ENCODE peak calls at places on chromosomes 16 and 17, in seven cellular contexts. One of them, this sample, is unnamed.

GRCh38 chr17:76816590-76817135 is 51.5 kb upstream of the MGAT5B start:
- DNase-seq in NCI-H1694: peak
- DNase-seq in NCI-H1092 treated with DMSO at 0.1 percent for 48 hours: peak
- DNase-seq in stimulated activated CD8-positive, alpha-beta memory T cell treated with anti-CD3 and anti-CD28 coated beads, Interleukin-7, amount 100 ng/mL, for 24 hours: no peak
- DNase-seq in AG09319: peak
- DNase-seq in A172: peak
- DNase-seq in heart left ventricle: no peak
- DNase-seq in this sample: peak

GRCh38 chr16:68696514-68696913 is 40.6 kb upstream of the CDH1 start:
- DNase-seq in NCI-H1694: no peak
- DNase-seq in NCI-H1092 treated with DMSO at 0.1 percent for 48 hours: peak
- DNase-seq in stimulated activated CD8-positive, alpha-beta memory T cell treated with anti-CD3 and anti-CD28 coated beads, Interleukin-7, amount 100 ng/mL, for 24 hours: no peak
- DNase-seq in AG09319: no peak
- DNase-seq in A172: no peak
- DNase-seq in heart left ventricle: no peak
- DNase-seq in this sample: no peak

GRCh38 chr16:3431779-3432219 is 11.5 kb downstream of the ZNF597 start:
- DNase-seq in NCI-H1694: no peak
- DNase-seq in NCI-H1092 treated with DMSO at 0.1 percent for 48 hours: no peak
- DNase-seq in stimulated activated CD8-positive, alpha-beta memory T cell treated with anti-CD3 and anti-CD28 coated beads, Interleukin-7, amount 100 ng/mL, for 24 hours: peak
- DNase-seq in AG09319: no peak
- DNase-seq in A172: no peak
- DNase-seq in heart left ventricle: peak
- DNase-seq in this sample: peak

GRCh38 chr17:41863074-41863843 is 2.0 kb downstream of the KLHL11 start:
- DNase-seq in NCI-H1694: no peak
- DNase-seq in NCI-H1092 treated with DMSO at 0.1 percent for 48 hours: no peak
- DNase-seq in stimulated activated CD8-positive, alpha-beta memory T cell treated with anti-CD3 and anti-CD28 coated beads, Interleukin-7, amount 100 ng/mL, for 24 hours: no peak
- DNase-seq in AG09319: no peak
- DNase-seq in A172: no peak
- DNase-seq in heart left ventricle: no peak
- DNase-seq in this sample: no peak

GRCh38 chr17:78267257-78268073 is 36.0 kb downstream of the TMEM235 start:
- DNase-seq in NCI-H1694: no peak
- DNase-seq in NCI-H1092 treated with DMSO at 0.1 percent for 48 hours: no peak
- DNase-seq in stimulated activated CD8-positive, alpha-beta memory T cell treated with anti-CD3 and anti-CD28 coated beads, Interleukin-7, amount 100 ng/mL, for 24 hours: no peak
- DNase-seq in AG09319: no peak
- DNase-seq in A172: no peak
- DNase-seq in heart left ventricle: no peak
- DNase-seq in this sample: no peak

GRCh38 chr17:63406689-63407330 is 39.3 kb downstream of the CYB561 start:
- DNase-seq in NCI-H1694: peak
- DNase-seq in NCI-H1092 treated with DMSO at 0.1 percent for 48 hours: peak
- DNase-seq in stimulated activated CD8-positive, alpha-beta memory T cell treated with anti-CD3 and anti-CD28 coated beads, Interleukin-7, amount 100 ng/mL, for 24 hours: peak
- DNase-seq in AG09319: peak
- DNase-seq in A172: peak
- DNase-seq in heart left ventricle: no peak
- DNase-seq in this sample: peak

GRCh38 chr17:62111562-62112180 is 46.6 kb upstream of the MED13 start:
- DNase-seq in NCI-H1694: no peak
- DNase-seq in NCI-H1092 treated with DMSO at 0.1 percent for 48 hours: no peak
- DNase-seq in stimulated activated CD8-positive, alpha-beta memory T cell treated with anti-CD3 and anti-CD28 coated beads, Interleukin-7, amount 100 ng/mL, for 24 hours: no peak
- DNase-seq in AG09319: no peak
- DNase-seq in A172: peak
- DNase-seq in heart left ventricle: no peak
- DNase-seq in this sample: no peak

GRCh38 chr17:33858121-33858520 is 397.0 kb upstream of the CCL2 start:
- DNase-seq in NCI-H1694: no peak
- DNase-seq in NCI-H1092 treated with DMSO at 0.1 percent for 48 hours: no peak
- DNase-seq in stimulated activated CD8-positive, alpha-beta memory T cell treated with anti-CD3 and anti-CD28 coated beads, Interleukin-7, amount 100 ng/mL, for 24 hours: no peak
- DNase-seq in AG09319: no peak
- DNase-seq in A172: no peak
- DNase-seq in heart left ventricle: no peak
- DNase-seq in this sample: no peak

GRCh38 chr16:75080205-75081029 is 36.2 kb downstream of the LDHD start:
- DNase-seq in NCI-H1694: no peak
- DNase-seq in NCI-H1092 treated with DMSO at 0.1 percent for 48 hours: no peak
- DNase-seq in stimulated activated CD8-positive, alpha-beta memory T cell treated with anti-CD3 and anti-CD28 coated beads, Interleukin-7, amount 100 ng/mL, for 24 hours: no peak
- DNase-seq in AG09319: no peak
- DNase-seq in A172: no peak
- DNase-seq in heart left ventricle: no peak
- DNase-seq in this sample: peak

GRCh38 chr16:68798398-68798797 is 44.9 kb upstream of the TANGO6 start:
- DNase-seq in NCI-H1694: no peak
- DNase-seq in NCI-H1092 treated with DMSO at 0.1 percent for 48 hours: no peak
- DNase-seq in stimulated activated CD8-positive, alpha-beta memory T cell treated with anti-CD3 and anti-CD28 coated beads, Interleukin-7, amount 100 ng/mL, for 24 hours: no peak
- DNase-seq in AG09319: no peak
- DNase-seq in A172: no peak
- DNase-seq in heart left ventricle: no peak
- DNase-seq in this sample: no peak

GRCh38 chr16:69408451-69408850 is 16.0 kb upstream of the CYB5B start:
- DNase-seq in NCI-H1694: no peak
- DNase-seq in NCI-H1092 treated with DMSO at 0.1 percent for 48 hours: no peak
- DNase-seq in stimulated activated CD8-positive, alpha-beta memory T cell treated with anti-CD3 and anti-CD28 coated beads, Interleukin-7, amount 100 ng/mL, for 24 hours: no peak
- DNase-seq in AG09319: no peak
- DNase-seq in A172: peak
- DNase-seq in heart left ventricle: no peak
- DNase-seq in this sample: no peak

GRCh38 chr16:70695351-70696070 is 9.7 kb upstream of the MTSS2 start:
- DNase-seq in NCI-H1694: no peak
- DNase-seq in NCI-H1092 treated with DMSO at 0.1 percent for 48 hours: peak
- DNase-seq in stimulated activated CD8-positive, alpha-beta memory T cell treated with anti-CD3 and anti-CD28 coated beads, Interleukin-7, amount 100 ng/mL, for 24 hours: no peak
- DNase-seq in AG09319: no peak
- DNase-seq in A172: peak
- DNase-seq in heart left ventricle: peak
- DNase-seq in this sample: no peak

GRCh38 chr17:54971147-54971546 is 2.6 kb downstream of the STXBP4 start:
- DNase-seq in NCI-H1694: no peak
- DNase-seq in NCI-H1092 treated with DMSO at 0.1 percent for 48 hours: no peak
- DNase-seq in stimulated activated CD8-positive, alpha-beta memory T cell treated with anti-CD3 and anti-CD28 coated beads, Interleukin-7, amount 100 ng/mL, for 24 hours: no peak
- DNase-seq in AG09319: no peak
- DNase-seq in A172: no peak
- DNase-seq in heart left ventricle: no peak
- DNase-seq in this sample: no peak

GRCh38 chr16:2992383-2993081 is 12.3 kb upstream of the PKMYT1 start:
- DNase-seq in NCI-H1694: no peak
- DNase-seq in NCI-H1092 treated with DMSO at 0.1 percent for 48 hours: no peak
- DNase-seq in stimulated activated CD8-positive, alpha-beta memory T cell treated with anti-CD3 and anti-CD28 coated beads, Interleukin-7, amount 100 ng/mL, for 24 hours: no peak
- DNase-seq in AG09319: no peak
- DNase-seq in A172: no peak
- DNase-seq in heart left ventricle: no peak
- DNase-seq in this sample: no peak

GRCh38 chr16:78877114-78877513 is 723.4 kb downstream of the MAF start:
- DNase-seq in NCI-H1694: no peak
- DNase-seq in NCI-H1092 treated with DMSO at 0.1 percent for 48 hours: no peak
- DNase-seq in stimulated activated CD8-positive, alpha-beta memory T cell treated with anti-CD3 and anti-CD28 coated beads, Interleukin-7, amount 100 ng/mL, for 24 hours: no peak
- DNase-seq in AG09319: no peak
- DNase-seq in A172: no peak
- DNase-seq in heart left ventricle: no peak
- DNase-seq in this sample: no peak

GRCh38 chr16:23945243-23945642 is 109.5 kb downstream of the PRKCB start:
- DNase-seq in NCI-H1694: no peak
- DNase-seq in NCI-H1092 treated with DMSO at 0.1 percent for 48 hours: no peak
- DNase-seq in stimulated activated CD8-positive, alpha-beta memory T cell treated with anti-CD3 and anti-CD28 coated beads, Interleukin-7, amount 100 ng/mL, for 24 hours: no peak
- DNase-seq in AG09319: no peak
- DNase-seq in A172: no peak
- DNase-seq in heart left ventricle: no peak
- DNase-seq in this sample: no peak

GRCh38 chr17:22221344-22221743 is 529.0 kb downstream of the KCNJ18 start:
- DNase-seq in NCI-H1694: no peak
- DNase-seq in NCI-H1092 treated with DMSO at 0.1 percent for 48 hours: no peak
- DNase-seq in stimulated activated CD8-positive, alpha-beta memory T cell treated with anti-CD3 and anti-CD28 coated beads, Interleukin-7, amount 100 ng/mL, for 24 hours: no peak
- DNase-seq in AG09319: no peak
- DNase-seq in A172: no peak
- DNase-seq in heart left ventricle: no peak
- DNase-seq in this sample: no peak

GRCh38 chr16:54407596-54407995 is 121.0 kb upstream of the IRX3 start:
- DNase-seq in NCI-H1694: no peak
- DNase-seq in NCI-H1092 treated with DMSO at 0.1 percent for 48 hours: no peak
- DNase-seq in stimulated activated CD8-positive, alpha-beta memory T cell treated with anti-CD3 and anti-CD28 coated beads, Interleukin-7, amount 100 ng/mL, for 24 hours: no peak
- DNase-seq in AG09319: peak
- DNase-seq in A172: no peak
- DNase-seq in heart left ventricle: no peak
- DNase-seq in this sample: peak

GRCh38 chr17:31627960-31628359 is 231.1 kb downstream of the COPRS start:
- DNase-seq in NCI-H1694: no peak
- DNase-seq in NCI-H1092 treated with DMSO at 0.1 percent for 48 hours: no peak
- DNase-seq in stimulated activated CD8-positive, alpha-beta memory T cell treated with anti-CD3 and anti-CD28 coated beads, Interleukin-7, amount 100 ng/mL, for 24 hours: no peak
- DNase-seq in AG09319: no peak
- DNase-seq in A172: no peak
- DNase-seq in heart left ventricle: no peak
- DNase-seq in this sample: peak

GRCh38 chr17:63914471-63914870 is 3.4 kb upstream of the CSHL1 start:
- DNase-seq in NCI-H1694: no peak
- DNase-seq in NCI-H1092 treated with DMSO at 0.1 percent for 48 hours: no peak
- DNase-seq in stimulated activated CD8-positive, alpha-beta memory T cell treated with anti-CD3 and anti-CD28 coated beads, Interleukin-7, amount 100 ng/mL, for 24 hours: no peak
- DNase-seq in AG09319: no peak
- DNase-seq in A172: no peak
- DNase-seq in heart left ventricle: no peak
- DNase-seq in this sample: no peak

GRCh38 chr16:78786635-78787034 is 687.2 kb downstream of the WWOX start:
- DNase-seq in NCI-H1694: no peak
- DNase-seq in NCI-H1092 treated with DMSO at 0.1 percent for 48 hours: no peak
- DNase-seq in stimulated activated CD8-positive, alpha-beta memory T cell treated with anti-CD3 and anti-CD28 coated beads, Interleukin-7, amount 100 ng/mL, for 24 hours: no peak
- DNase-seq in AG09319: no peak
- DNase-seq in A172: no peak
- DNase-seq in heart left ventricle: no peak
- DNase-seq in this sample: no peak

GRCh38 chr16:72285324-72285723 is 113.4 kb upstream of the PMFBP1 start:
- DNase-seq in NCI-H1694: no peak
- DNase-seq in NCI-H1092 treated with DMSO at 0.1 percent for 48 hours: no peak
- DNase-seq in stimulated activated CD8-positive, alpha-beta memory T cell treated with anti-CD3 and anti-CD28 coated beads, Interleukin-7, amount 100 ng/mL, for 24 hours: no peak
- DNase-seq in AG09319: no peak
- DNase-seq in A172: no peak
- DNase-seq in heart left ventricle: no peak
- DNase-seq in this sample: no peak

GRCh38 chr17:37752482-37752881 is 7.6 kb upstream of the HNF1B start:
- DNase-seq in NCI-H1694: no peak
- DNase-seq in NCI-H1092 treated with DMSO at 0.1 percent for 48 hours: no peak
- DNase-seq in stimulated activated CD8-positive, alpha-beta memory T cell treated with anti-CD3 and anti-CD28 coated beads, Interleukin-7, amount 100 ng/mL, for 24 hours: no peak
- DNase-seq in AG09319: no peak
- DNase-seq in A172: peak
- DNase-seq in heart left ventricle: no peak
- DNase-seq in this sample: peak

GRCh38 chr17:44589316-44590071 is 32.2 kb downstream of the FZD2 start:
- DNase-seq in NCI-H1694: no peak
- DNase-seq in NCI-H1092 treated with DMSO at 0.1 percent for 48 hours: no peak
- DNase-seq in stimulated activated CD8-positive, alpha-beta memory T cell treated with anti-CD3 and anti-CD28 coated beads, Interleukin-7, amount 100 ng/mL, for 24 hours: no peak
- DNase-seq in AG09319: peak
- DNase-seq in A172: no peak
- DNase-seq in heart left ventricle: no peak
- DNase-seq in this sample: no peak

GRCh38 chr17:4658478-4659305 is 17.2 kb upstream of the ALOX15 start:
- DNase-seq in NCI-H1694: no peak
- DNase-seq in NCI-H1092 treated with DMSO at 0.1 percent for 48 hours: no peak
- DNase-seq in stimulated activated CD8-positive, alpha-beta memory T cell treated with anti-CD3 and anti-CD28 coated beads, Interleukin-7, amount 100 ng/mL, for 24 hours: peak
- DNase-seq in AG09319: no peak
- DNase-seq in A172: peak
- DNase-seq in heart left ventricle: no peak
- DNase-seq in this sample: peak

GRCh38 chr16:50301626-50302471 is 35.5 kb downstream of the ADCY7 start:
- DNase-seq in NCI-H1694: no peak
- DNase-seq in NCI-H1092 treated with DMSO at 0.1 percent for 48 hours: no peak
- DNase-seq in stimulated activated CD8-positive, alpha-beta memory T cell treated with anti-CD3 and anti-CD28 coated beads, Interleukin-7, amount 100 ng/mL, for 24 hours: no peak
- DNase-seq in AG09319: no peak
- DNase-seq in A172: peak
- DNase-seq in heart left ventricle: peak
- DNase-seq in this sample: no peak

GRCh38 chr17:63314766-63315165 is 131.3 kb downstream of the CYB561 start:
- DNase-seq in NCI-H1694: no peak
- DNase-seq in NCI-H1092 treated with DMSO at 0.1 percent for 48 hours: no peak
- DNase-seq in stimulated activated CD8-positive, alpha-beta memory T cell treated with anti-CD3 and anti-CD28 coated beads, Interleukin-7, amount 100 ng/mL, for 24 hours: no peak
- DNase-seq in AG09319: no peak
- DNase-seq in A172: no peak
- DNase-seq in heart left ventricle: no peak
- DNase-seq in this sample: no peak

GRCh38 chr17:39462644-39463375 is 1.5 kb downstream of the CDK12 start:
- DNase-seq in NCI-H1694: no peak
- DNase-seq in NCI-H1092 treated with DMSO at 0.1 percent for 48 hours: no peak
- DNase-seq in stimulated activated CD8-positive, alpha-beta memory T cell treated with anti-CD3 and anti-CD28 coated beads, Interleukin-7, amount 100 ng/mL, for 24 hours: no peak
- DNase-seq in AG09319: no peak
- DNase-seq in A172: no peak
- DNase-seq in heart left ventricle: no peak
- DNase-seq in this sample: no peak

This sample was measured in MG63.